ENCODE peak calls at places on chromosomes 16 and 17, in five cellular contexts. One of them, this sample, is unnamed.

GRCh38 chr16:11095935-11096334 is 151.6 kb downstream of the CLEC16A start:
- DNase-seq in A549: no peak
- DNase-seq in K562: no peak
- DNase-seq in GM12878: no peak
- DNase-seq in GM23338: no peak
- DNase-seq in this sample: no peak

GRCh38 chr16:22092143-22092933 is at the start of gene VWA3A:
- DNase-seq in A549: no peak
- DNase-seq in K562: no peak
- DNase-seq in GM12878: no peak
- DNase-seq in GM23338: peak; percentile 80
- DNase-seq in this sample: no peak

GRCh38 chr17:1736348-1737281 is 6.1 kb upstream of the SERPINF2 start:
- DNase-seq in A549: peak; percentile 67
- DNase-seq in K562: peak; percentile 82
- DNase-seq in GM12878: no peak
- DNase-seq in GM23338: no peak
- DNase-seq in this sample: peak; percentile 98

GRCh38 chr16:49638696-49639629 is 216.9 kb downstream of the ZNF423 start:
- DNase-seq in A549: no peak
- DNase-seq in K562: no peak
- DNase-seq in GM12878: no peak
- DNase-seq in GM23338: no peak
- DNase-seq in this sample: no peak

GRCh38 chr16:9123401-9123800 is 32.0 kb downstream of the HAPSTR1 start:
- DNase-seq in A549: no peak
- DNase-seq in K562: no peak
- DNase-seq in GM12878: no peak
- DNase-seq in GM23338: no peak
- DNase-seq in this sample: no peak

GRCh38 chr17:27623578-27623977 is 7.4 kb upstream of the LGALS9 start:
- DNase-seq in A549: no peak
- DNase-seq in K562: no peak
- DNase-seq in GM12878: no peak
- DNase-seq in GM23338: no peak
- DNase-seq in this sample: no peak

GRCh38 chr16:20114356-20114755 is 40.7 kb upstream of the GPR139 start:
- DNase-seq in A549: peak; percentile 62
- DNase-seq in K562: no peak
- DNase-seq in GM12878: no peak
- DNase-seq in GM23338: no peak
- DNase-seq in this sample: no peak

GRCh38 chr16:12612598-12613101 is 191.0 kb downstream of the CPPED1 start:
- DNase-seq in A549: peak; percentile 70
- DNase-seq in K562: peak; percentile 60
- DNase-seq in GM12878: no peak
- DNase-seq in GM23338: no peak
- DNase-seq in this sample: peak; percentile 97

GRCh38 chr16:30382398-30383015 is at the start of gene SEPTIN1:
- DNase-seq in A549: no peak
- DNase-seq in K562: no peak
- DNase-seq in GM12878: peak; percentile 40
- DNase-seq in GM23338: no peak
- DNase-seq in this sample: no peak

GRCh38 chr16:68798398-68798797 is 44.9 kb upstream of the TANGO6 start:
- DNase-seq in A549: no peak
- DNase-seq in K562: no peak
- DNase-seq in GM12878: no peak
- DNase-seq in GM23338: peak; percentile 30
- DNase-seq in this sample: no peak

GRCh38 chr16:85080923-85081498 is 31.3 kb downstream of the CIBAR2 start:
- DNase-seq in A549: no peak
- DNase-seq in K562: no peak
- DNase-seq in GM12878: no peak
- DNase-seq in GM23338: peak; percentile 45
- DNase-seq in this sample: no peak

GRCh38 chr16:1932050-1933028 is 10.7 kb downstream of the MSRB1 start:
- DNase-seq in A549: peak; percentile 73
- DNase-seq in K562: no peak
- DNase-seq in GM12878: no peak
- DNase-seq in GM23338: peak; percentile 72
- DNase-seq in this sample: peak; percentile 69

GRCh38 chr17:79036609-79037008 is 12.6 kb downstream of the C1QTNF1 start:
- DNase-seq in A549: peak; percentile 87
- DNase-seq in K562: no peak
- DNase-seq in GM12878: no peak
- DNase-seq in GM23338: no peak
- DNase-seq in this sample: no peak

GRCh38 chr17:74779948-74780400 is 3.8 kb upstream of the NAT9 start:
- DNase-seq in A549: no peak
- DNase-seq in K562: no peak
- DNase-seq in GM12878: peak; percentile 63
- DNase-seq in GM23338: no peak
- DNase-seq in this sample: no peak

GRCh38 chr17:66630828-66631472 is 204.0 kb upstream of the CACNG5 start:
- DNase-seq in A549: no peak
- DNase-seq in K562: no peak
- DNase-seq in GM12878: no peak
- DNase-seq in GM23338: no peak
- DNase-seq in this sample: no peak

GRCh38 chr16:8905168-8905762 is 23.1 kb downstream of the LITAFD start:
- DNase-seq in A549: peak; percentile 36
- DNase-seq in K562: no peak
- DNase-seq in GM12878: no peak
- DNase-seq in GM23338: peak; percentile 57
- DNase-seq in this sample: peak; percentile 59

GRCh38 chr17:74446551-74447500 is 14.9 kb downstream of the GPRC5C start:
- DNase-seq in A549: no peak
- DNase-seq in K562: no peak
- DNase-seq in GM12878: no peak
- DNase-seq in GM23338: no peak
- DNase-seq in this sample: no peak

GRCh38 chr16:83725313-83725712 is 82.5 kb upstream of the HSBP1 start:
- DNase-seq in A549: no peak
- DNase-seq in K562: no peak
- DNase-seq in GM12878: no peak
- DNase-seq in GM23338: no peak
- DNase-seq in this sample: no peak

GRCh38 chr16:89197633-89198416 is 2.5 kb downstream of the SLC22A31 start:
- DNase-seq in A549: no peak
- DNase-seq in K562: no peak
- DNase-seq in GM12878: no peak
- DNase-seq in GM23338: no peak
- DNase-seq in this sample: peak; percentile 97

GRCh38 chr16:85089485-85089884 is 22.8 kb downstream of the CIBAR2 start:
- DNase-seq in A549: no peak
- DNase-seq in K562: no peak
- DNase-seq in GM12878: no peak
- DNase-seq in GM23338: no peak
- DNase-seq in this sample: no peak

GRCh38 chr17:44921122-44921882 is 6.0 kb upstream of the GFAP start:
- DNase-seq in A549: no peak
- DNase-seq in K562: peak; percentile 74
- DNase-seq in GM12878: no peak
- DNase-seq in GM23338: peak; percentile 74
- DNase-seq in this sample: no peak

GRCh38 chr17:10177921-10178788 is 20.3 kb downstream of the GAS7 start:
- DNase-seq in A549: no peak
- DNase-seq in K562: no peak
- DNase-seq in GM12878: no peak
- DNase-seq in GM23338: peak; percentile 88
- DNase-seq in this sample: no peak

GRCh38 chr16:10305912-10306311 is 79.9 kb upstream of the ATF7IP2 start:
- DNase-seq in A549: no peak
- DNase-seq in K562: no peak
- DNase-seq in GM12878: no peak
- DNase-seq in GM23338: no peak
- DNase-seq in this sample: no peak

GRCh38 chr17:82257473-82257872 is 16.0 kb downstream of the CSNK1D start:
- DNase-seq in A549: no peak
- DNase-seq in K562: peak; percentile 73
- DNase-seq in GM12878: no peak
- DNase-seq in GM23338: peak; percentile 65
- DNase-seq in this sample: no peak

GRCh38 chr17:40314557-40314953 is 5.6 kb downstream of the RARA start:
- DNase-seq in A549: peak; percentile 99
- DNase-seq in K562: no peak
- DNase-seq in GM12878: no peak
- DNase-seq in GM23338: no peak
- DNase-seq in this sample: peak; percentile 78

GRCh38 chr17:71055128-71055527 is 885.8 kb downstream of the KCNJ2 start:
- DNase-seq in A549: no peak
- DNase-seq in K562: no peak
- DNase-seq in GM12878: no peak
- DNase-seq in GM23338: no peak
- DNase-seq in this sample: no peak

GRCh38 chr17:30290696-30291570 is 811 bp downstream of the BLMH start:
- DNase-seq in A549: peak; percentile 74
- DNase-seq in K562: peak; percentile 61
- DNase-seq in GM12878: no peak
- DNase-seq in GM23338: peak; percentile 70
- DNase-seq in this sample: peak; percentile 35

GRCh38 chr17:32266389-32267269 is 997 bp downstream of the RHBDL3 start:
- DNase-seq in A549: no peak
- DNase-seq in K562: peak; percentile 57
- DNase-seq in GM12878: no peak
- DNase-seq in GM23338: peak; percentile 81
- DNase-seq in this sample: no peak

GRCh38 chr16:11310997-11311561 is 29.9 kb upstream of the PRM1 start:
- DNase-seq in A549: no peak
- DNase-seq in K562: no peak
- DNase-seq in GM12878: peak; percentile 92
- DNase-seq in GM23338: no peak
- DNase-seq in this sample: no peak

GRCh38 chr16:2520097-2520783 is at the start of gene AMDHD2:
- DNase-seq in A549: peak; percentile 93
- DNase-seq in K562: peak; percentile 81
- DNase-seq in GM12878: peak; percentile 34
- DNase-seq in GM23338: peak; percentile 97
- DNase-seq in this sample: peak; percentile 68

GRCh38 chr17:75047398-75048098 is 523 bp downstream of the KCTD2 start:
- DNase-seq in A549: no peak
- DNase-seq in K562: peak; percentile 67
- DNase-seq in GM12878: no peak
- DNase-seq in GM23338: peak; percentile 30
- DNase-seq in this sample: no peak

GRCh38 chr17:78661092-78661770 is 84.0 kb upstream of the DNAH17 start:
- DNase-seq in A549: peak; percentile 62
- DNase-seq in K562: no peak
- DNase-seq in GM12878: no peak
- DNase-seq in GM23338: no peak
- DNase-seq in this sample: no peak

GRCh38 chr16:80583466-80583865 is 42.7 kb downstream of the DYNLRB2 start:
- DNase-seq in A549: no peak
- DNase-seq in K562: no peak
- DNase-seq in GM12878: no peak
- DNase-seq in GM23338: no peak
- DNase-seq in this sample: no peak

GRCh38 chr17:39745335-39746144 is 7.8 kb downstream of the GRB7 start:
- DNase-seq in A549: no peak
- DNase-seq in K562: no peak
- DNase-seq in GM12878: no peak
- DNase-seq in GM23338: no peak
- DNase-seq in this sample: no peak

GRCh38 chr16:24010440-24011089 is 174.8 kb downstream of the PRKCB start:
- DNase-seq in A549: peak; percentile 48
- DNase-seq in K562: peak; percentile 76
- DNase-seq in GM12878: peak; percentile 60
- DNase-seq in GM23338: peak; percentile 94
- DNase-seq in this sample: peak; percentile 79
- TF ChIP-seq JUNB in A549: no peak
- TF ChIP-seq JUNB in K562: no peak
- TF ChIP-seq JUNB in GM12878: no peak
- TF ChIP-seq JUNB in GM23338: no peak
- TF ChIP-seq JUNB in this sample: no peak

DNA sequence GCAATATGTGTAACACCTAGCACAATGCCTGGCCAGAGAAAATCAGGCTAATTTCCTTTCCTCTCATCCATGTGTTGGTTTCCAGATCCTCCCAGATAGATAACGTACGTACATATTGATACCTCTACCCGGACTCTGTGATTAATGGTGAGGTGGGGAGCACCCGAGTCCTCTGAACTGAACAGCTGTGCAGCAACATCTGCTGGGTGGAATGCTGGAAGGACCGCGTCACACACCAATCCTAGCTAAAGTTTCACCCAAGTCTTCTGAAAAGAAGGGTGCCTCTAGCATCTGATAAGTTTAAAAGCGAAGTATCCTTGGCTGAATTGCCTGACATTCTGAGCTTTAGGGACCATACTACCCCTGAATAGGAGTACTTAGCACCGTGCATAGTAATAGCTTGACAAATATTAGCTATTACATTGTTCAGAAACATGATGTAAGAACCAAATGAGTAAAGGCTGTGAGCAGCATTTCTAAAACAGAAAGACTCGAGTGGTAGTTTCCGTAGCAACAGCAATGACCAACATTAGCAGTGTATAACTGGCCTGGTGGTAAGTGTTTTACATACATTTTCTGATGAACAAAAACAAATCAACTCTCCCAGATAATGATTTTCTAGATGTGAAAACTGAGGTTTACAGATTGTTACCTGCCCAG is 91.4 kb downstream of the SYCE1L start:
- DNase-seq in A549: no peak
- DNase-seq in K562: no peak
- DNase-seq in GM12878: no peak
- DNase-seq in GM23338: peak; percentile 19
- DNase-seq in this sample: no peak
- TF ChIP-seq JUNB in A549: no peak
- TF ChIP-seq JUNB in K562: no peak
- TF ChIP-seq JUNB in GM12878: no peak
- TF ChIP-seq JUNB in GM23338: no peak
- TF ChIP-seq JUNB in this sample: no peak

GRCh38 chr16:28616636-28617035 is 6.8 kb upstream of the SULT1A1 start:
- DNase-seq in A549: no peak
- DNase-seq in K562: no peak
- DNase-seq in GM12878: no peak
- DNase-seq in GM23338: no peak
- DNase-seq in this sample: no peak

GRCh38 chr16:28607116-28607623 is 2.7 kb downstream of the SULT1A1 start:
- DNase-seq in A549: no peak
- DNase-seq in K562: no peak
- DNase-seq in GM12878: no peak
- DNase-seq in GM23338: no peak
- DNase-seq in this sample: no peak

GRCh38 chr16:28609631-28610594 is at the start of gene SULT1A1:
- DNase-seq in A549: no peak
- DNase-seq in K562: peak; percentile 53
- DNase-seq in GM12878: no peak
- DNase-seq in GM23338: peak; percentile 33
- DNase-seq in this sample: peak; percentile 93

GRCh38 chr16:28606291-28607115 is 3.3 kb downstream of the SULT1A1 start:
- DNase-seq in A549: no peak
- DNase-seq in K562: no peak
- DNase-seq in GM12878: no peak
- DNase-seq in GM23338: no peak
- DNase-seq in this sample: no peak

GRCh38 chr16:28610595-28611270 is 889 bp upstream of the SULT1A1 start:
- DNase-seq in A549: no peak
- DNase-seq in K562: no peak
- DNase-seq in GM12878: no peak
- DNase-seq in GM23338: peak; percentile 56
- DNase-seq in this sample: no peak
- TF ChIP-seq JUNB in A549: no peak
- TF ChIP-seq JUNB in K562: no peak
- TF ChIP-seq JUNB in GM12878: no peak
- TF ChIP-seq JUNB in GM23338: no peak
- TF ChIP-seq JUNB in this sample: no peak

GRCh38 chr17:16339402-16339801 is 13.9 kb downstream of the CENPV start:
- DNase-seq in A549: no peak
- DNase-seq in K562: no peak
- DNase-seq in GM12878: no peak
- DNase-seq in GM23338: no peak
- DNase-seq in this sample: no peak
- TF ChIP-seq JUNB in A549: no peak
- TF ChIP-seq JUNB in K562: no peak
- TF ChIP-seq JUNB in GM12878: no peak
- TF ChIP-seq JUNB in GM23338: no peak
- TF ChIP-seq JUNB in this sample: no peak